ENCODE peak calls at places on chromosome 16, in eight cellular contexts. One of them, this sample, is unnamed.

GRCh38 chr16:14334366-14335105 is 263.4 kb downstream of the MRTFB start:
- DNase-seq in fibroblast of pulmonary artery: peak
- DNase-seq in esophagus muscularis mucosa: no peak
- DNase-seq in progenitor cell of endocrine pancreas: no peak
- DNase-seq in type B pancreatic cell: no peak
- DNase-seq in fibroblast of mammary gland: peak
- DNase-seq in RWPE1: no peak
- DNase-seq in neural crest cell: no peak
- DNase-seq in this sample: no peak

GRCh38 chr16:30557397-30557949 is 701 bp downstream of the ZNF764 start:
- DNase-seq in RWPE1: no peak
- DNase-seq in fibroblast of mammary gland: no peak
- DNase-seq in type B pancreatic cell: no peak
- DNase-seq in fibroblast of pulmonary artery: no peak
- DNase-seq in progenitor cell of endocrine pancreas: no peak
- DNase-seq in neural crest cell: no peak
- DNase-seq in esophagus muscularis mucosa: no peak
- DNase-seq in this sample: no peak

GRCh38 chr16:586047-586644 is 3.7 kb upstream of the RAB40C start:
- DNase-seq in esophagus muscularis mucosa: no peak
- DNase-seq in type B pancreatic cell: no peak
- DNase-seq in fibroblast of mammary gland: peak
- DNase-seq in fibroblast of pulmonary artery: no peak
- DNase-seq in RWPE1: no peak
- DNase-seq in neural crest cell: no peak
- DNase-seq in progenitor cell of endocrine pancreas: no peak
- DNase-seq in this sample: no peak

GRCh38 chr16:7405166-7405565 is 72.5 kb downstream of the RBFOX1 start:
- DNase-seq in type B pancreatic cell: no peak
- DNase-seq in RWPE1: no peak
- DNase-seq in neural crest cell: no peak
- DNase-seq in fibroblast of mammary gland: no peak
- DNase-seq in progenitor cell of endocrine pancreas: peak
- DNase-seq in esophagus muscularis mucosa: no peak
- DNase-seq in fibroblast of pulmonary artery: no peak
- DNase-seq in this sample: no peak

GRCh38 chr16:80804451-80805383 is at the start of gene CDYL2:
- DNase-seq in fibroblast of pulmonary artery: peak
- DNase-seq in RWPE1: peak
- DNase-seq in type B pancreatic cell: no peak
- DNase-seq in fibroblast of mammary gland: no peak
- DNase-seq in esophagus muscularis mucosa: no peak
- DNase-seq in neural crest cell: peak
- DNase-seq in progenitor cell of endocrine pancreas: peak
- DNase-seq in this sample: peak

GRCh38 chr16:17439580-17439979 is 31.2 kb downstream of the XYLT1 start:
- DNase-seq in neural crest cell: no peak
- DNase-seq in RWPE1: no peak
- DNase-seq in type B pancreatic cell: no peak
- DNase-seq in esophagus muscularis mucosa: no peak
- DNase-seq in fibroblast of pulmonary artery: no peak
- DNase-seq in fibroblast of mammary gland: no peak
- DNase-seq in progenitor cell of endocrine pancreas: no peak
- DNase-seq in this sample: no peak

GRCh38 chr16:87126403-87127025 is 190.7 kb downstream of the C16orf95 start:
- DNase-seq in neural crest cell: no peak
- DNase-seq in fibroblast of pulmonary artery: no peak
- DNase-seq in esophagus muscularis mucosa: no peak
- DNase-seq in type B pancreatic cell: no peak
- DNase-seq in RWPE1: peak
- DNase-seq in fibroblast of mammary gland: no peak
- DNase-seq in progenitor cell of endocrine pancreas: no peak
- DNase-seq in this sample: no peak

GRCh38 chr16:87235810-87236515 is 81.2 kb downstream of the C16orf95 start:
- DNase-seq in esophagus muscularis mucosa: no peak
- DNase-seq in neural crest cell: no peak
- DNase-seq in RWPE1: no peak
- DNase-seq in fibroblast of mammary gland: no peak
- DNase-seq in fibroblast of pulmonary artery: no peak
- DNase-seq in progenitor cell of endocrine pancreas: no peak
- DNase-seq in type B pancreatic cell: no peak
- DNase-seq in this sample: no peak

GRCh38 chr16:13902677-13903076 is 17.3 kb upstream of the ERCC4 start:
- DNase-seq in fibroblast of mammary gland: peak
- DNase-seq in type B pancreatic cell: no peak
- DNase-seq in fibroblast of pulmonary artery: peak
- DNase-seq in progenitor cell of endocrine pancreas: no peak
- DNase-seq in esophagus muscularis mucosa: no peak
- DNase-seq in RWPE1: no peak
- DNase-seq in neural crest cell: no peak
- DNase-seq in this sample: peak

GRCh38 chr16:19817122-19817521 is 67.5 kb downstream of the GPRC5B start:
- DNase-seq in progenitor cell of endocrine pancreas: no peak
- DNase-seq in fibroblast of mammary gland: no peak
- DNase-seq in esophagus muscularis mucosa: no peak
- DNase-seq in neural crest cell: no peak
- DNase-seq in type B pancreatic cell: peak
- DNase-seq in RWPE1: no peak
- DNase-seq in fibroblast of pulmonary artery: no peak
- DNase-seq in this sample: no peak

GRCh38 chr16:73735018-73735417 is 561.6 kb upstream of the PSMD7 start:
- DNase-seq in esophagus muscularis mucosa: no peak
- DNase-seq in RWPE1: peak
- DNase-seq in fibroblast of pulmonary artery: peak
- DNase-seq in neural crest cell: no peak
- DNase-seq in fibroblast of mammary gland: peak
- DNase-seq in type B pancreatic cell: no peak
- DNase-seq in progenitor cell of endocrine pancreas: no peak
- DNase-seq in this sample: peak

GRCh38 chr16:17397499-17397891 is 73.3 kb downstream of the XYLT1 start:
- DNase-seq in neural crest cell: no peak
- DNase-seq in RWPE1: no peak
- DNase-seq in type B pancreatic cell: no peak
- DNase-seq in fibroblast of mammary gland: peak
- DNase-seq in esophagus muscularis mucosa: no peak
- DNase-seq in fibroblast of pulmonary artery: peak
- DNase-seq in progenitor cell of endocrine pancreas: no peak
- DNase-seq in this sample: peak

GRCh38 chr16:70684146-70685060 is 1.4 kb downstream of the MTSS2 start:
- DNase-seq in RWPE1: no peak
- DNase-seq in type B pancreatic cell: no peak
- DNase-seq in esophagus muscularis mucosa: no peak
- DNase-seq in progenitor cell of endocrine pancreas: no peak
- DNase-seq in fibroblast of pulmonary artery: no peak
- DNase-seq in fibroblast of mammary gland: no peak
- DNase-seq in neural crest cell: no peak
- DNase-seq in this sample: no peak

GRCh38 chr16:52912565-52913173 is 140.0 kb downstream of the CHD9NB start:
- DNase-seq in fibroblast of pulmonary artery: peak
- DNase-seq in neural crest cell: peak
- DNase-seq in type B pancreatic cell: no peak
- DNase-seq in esophagus muscularis mucosa: no peak
- DNase-seq in fibroblast of mammary gland: peak
- DNase-seq in progenitor cell of endocrine pancreas: peak
- DNase-seq in RWPE1: peak
- DNase-seq in this sample: peak

GRCh38 chr16:84648595-84649510 is 542 bp downstream of the KLHL36 start:
- DNase-seq in RWPE1: peak
- DNase-seq in progenitor cell of endocrine pancreas: peak
- DNase-seq in fibroblast of mammary gland: no peak
- DNase-seq in fibroblast of pulmonary artery: no peak
- DNase-seq in type B pancreatic cell: no peak
- DNase-seq in neural crest cell: peak
- DNase-seq in esophagus muscularis mucosa: no peak
- DNase-seq in this sample: peak

GRCh38 chr16:49856741-49857330 is 924 bp upstream of the ZNF423 start:
- DNase-seq in fibroblast of mammary gland: peak
- DNase-seq in neural crest cell: peak
- DNase-seq in RWPE1: peak
- DNase-seq in type B pancreatic cell: peak
- DNase-seq in progenitor cell of endocrine pancreas: peak
- DNase-seq in esophagus muscularis mucosa: no peak
- DNase-seq in fibroblast of pulmonary artery: peak
- DNase-seq in this sample: peak

GRCh38 chr16:49645263-49645662 is 210.6 kb downstream of the ZNF423 start:
- DNase-seq in fibroblast of mammary gland: no peak
- DNase-seq in RWPE1: no peak
- DNase-seq in fibroblast of pulmonary artery: no peak
- DNase-seq in type B pancreatic cell: no peak
- DNase-seq in progenitor cell of endocrine pancreas: no peak
- DNase-seq in neural crest cell: no peak
- DNase-seq in esophagus muscularis mucosa: no peak
- DNase-seq in this sample: no peak

GRCh38 chr16:65481956-65482355 is 360.1 kb upstream of the CDH11 start:
- DNase-seq in RWPE1: peak
- DNase-seq in type B pancreatic cell: no peak
- DNase-seq in esophagus muscularis mucosa: peak
- DNase-seq in progenitor cell of endocrine pancreas: no peak
- DNase-seq in neural crest cell: no peak
- DNase-seq in fibroblast of pulmonary artery: no peak
- DNase-seq in fibroblast of mammary gland: no peak
- DNase-seq in this sample: peak

DNA sequence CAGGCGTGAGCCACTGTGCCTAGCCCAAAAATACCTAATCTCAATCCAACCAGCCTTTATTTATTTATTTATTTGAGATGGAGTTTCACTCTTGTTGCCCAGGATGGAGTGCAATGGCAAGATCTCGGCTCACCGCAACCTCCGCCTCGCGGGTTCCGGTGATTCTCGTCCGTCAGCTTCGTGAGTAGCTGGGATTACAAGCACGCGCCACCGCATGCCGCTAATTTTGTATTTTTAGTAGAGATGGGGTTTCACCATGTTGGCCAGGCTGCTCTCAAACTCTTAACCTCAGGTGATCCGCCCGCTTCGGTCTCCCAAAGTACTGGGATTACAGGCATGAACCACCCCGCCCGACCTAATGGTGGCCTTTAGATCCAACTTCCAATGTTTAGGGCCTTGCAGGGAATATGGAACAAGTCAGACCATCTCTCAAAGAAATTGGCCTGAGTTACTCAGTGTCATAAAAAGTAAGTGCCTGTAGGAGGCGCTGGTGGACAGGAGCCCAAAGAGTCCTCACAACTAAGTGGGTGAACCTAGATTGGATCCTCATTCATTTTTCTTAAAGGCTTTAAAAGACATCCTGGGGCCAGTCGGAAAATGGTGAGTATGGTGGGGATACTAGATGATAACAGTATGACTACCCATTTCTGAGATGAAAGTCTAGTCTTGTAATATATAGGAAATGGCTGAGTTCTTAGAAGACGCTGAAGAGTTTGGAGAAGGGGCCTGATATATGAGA is 4.6 kb downstream of the ZSCAN10 start:
- DNase-seq in fibroblast of pulmonary artery: peak
- DNase-seq in progenitor cell of endocrine pancreas: no peak
- DNase-seq in neural crest cell: no peak
- DNase-seq in esophagus muscularis mucosa: no peak
- DNase-seq in RWPE1: no peak
- DNase-seq in type B pancreatic cell: no peak
- DNase-seq in fibroblast of mammary gland: peak
- DNase-seq in this sample: peak
- TF ChIP-seq CTCF in fibroblast of pulmonary artery: peak
- TF ChIP-seq CTCF in progenitor cell of endocrine pancreas: peak
- TF ChIP-seq CTCF in neural crest cell: peak
- TF ChIP-seq CTCF in esophagus muscularis mucosa: peak
- TF ChIP-seq CTCF in RWPE1: peak
- TF ChIP-seq CTCF in type B pancreatic cell: peak
- TF ChIP-seq CTCF in fibroblast of mammary gland: peak
- TF ChIP-seq CTCF in this sample: peak

GRCh38 chr16:58462499-58462996 is 37.4 kb upstream of the NDRG4 start:
- DNase-seq in RWPE1: no peak
- DNase-seq in fibroblast of mammary gland: no peak
- DNase-seq in progenitor cell of endocrine pancreas: no peak
- DNase-seq in type B pancreatic cell: no peak
- DNase-seq in esophagus muscularis mucosa: no peak
- DNase-seq in fibroblast of pulmonary artery: no peak
- DNase-seq in neural crest cell: no peak
- DNase-seq in this sample: no peak
- TF ChIP-seq CTCF in RWPE1: no peak
- TF ChIP-seq CTCF in fibroblast of mammary gland: no peak
- TF ChIP-seq CTCF in progenitor cell of endocrine pancreas: no peak
- TF ChIP-seq CTCF in type B pancreatic cell: no peak
- TF ChIP-seq CTCF in esophagus muscularis mucosa: no peak
- TF ChIP-seq CTCF in fibroblast of pulmonary artery: no peak
- TF ChIP-seq CTCF in neural crest cell: no peak
- TF ChIP-seq CTCF in this sample: no peak

DNA sequence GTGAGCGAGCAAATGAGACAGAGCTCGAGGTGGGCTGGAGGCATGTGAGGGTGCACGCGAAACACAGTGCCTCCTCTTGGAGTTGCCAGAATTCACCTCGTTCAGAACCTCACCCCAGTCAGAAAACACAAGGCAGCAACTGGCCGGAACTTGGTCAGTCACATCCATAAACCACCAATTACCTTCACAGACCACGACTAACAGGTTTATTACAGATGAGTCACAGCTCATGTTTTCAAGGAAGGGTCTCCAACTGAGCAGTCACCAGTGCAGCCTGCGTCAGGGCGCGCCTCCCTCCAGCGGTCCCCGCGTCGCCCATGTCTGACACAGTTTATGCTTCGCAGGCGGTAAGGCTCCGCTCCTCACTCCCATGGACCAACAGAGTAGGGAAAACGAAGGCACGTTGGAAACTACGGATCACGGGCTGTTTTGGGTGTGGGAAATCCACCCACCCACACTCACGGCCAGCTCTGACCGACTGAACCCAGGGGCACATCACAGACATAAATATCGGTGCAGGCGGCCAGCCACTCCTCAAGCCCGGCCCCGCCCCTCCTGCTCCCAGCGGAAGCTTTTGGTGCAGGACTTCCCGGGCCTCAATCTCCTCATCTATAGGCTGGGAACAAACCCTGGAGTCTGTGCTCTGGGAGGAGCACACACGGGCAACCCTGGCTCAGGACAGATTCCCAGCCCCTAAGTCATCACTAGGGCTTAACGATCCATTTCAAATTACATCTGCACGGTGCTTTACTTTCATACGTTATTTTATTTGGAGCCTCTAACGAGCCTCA is 126.2 kb downstream of the ZNF778 start:
- DNase-seq in progenitor cell of endocrine pancreas: no peak
- DNase-seq in fibroblast of mammary gland: peak
- DNase-seq in type B pancreatic cell: no peak
- DNase-seq in esophagus muscularis mucosa: no peak
- DNase-seq in neural crest cell: no peak
- DNase-seq in RWPE1: no peak
- DNase-seq in fibroblast of pulmonary artery: no peak
- DNase-seq in this sample: no peak
- TF ChIP-seq CTCF in progenitor cell of endocrine pancreas: no peak
- TF ChIP-seq CTCF in fibroblast of mammary gland: no peak
- TF ChIP-seq CTCF in type B pancreatic cell: no peak
- TF ChIP-seq CTCF in esophagus muscularis mucosa: no peak
- TF ChIP-seq CTCF in neural crest cell: no peak
- TF ChIP-seq CTCF in RWPE1: no peak
- TF ChIP-seq CTCF in fibroblast of pulmonary artery: no peak
- TF ChIP-seq CTCF in this sample: no peak

GRCh38 chr16:69108069-69108904 is 2.8 kb downstream of the HAS3 start:
- DNase-seq in fibroblast of mammary gland: no peak
- DNase-seq in type B pancreatic cell: no peak
- DNase-seq in fibroblast of pulmonary artery: no peak
- DNase-seq in neural crest cell: no peak
- DNase-seq in esophagus muscularis mucosa: no peak
- DNase-seq in RWPE1: no peak
- DNase-seq in progenitor cell of endocrine pancreas: no peak
- DNase-seq in this sample: no peak
- TF ChIP-seq CTCF in fibroblast of mammary gland: no peak
- TF ChIP-seq CTCF in type B pancreatic cell: no peak
- TF ChIP-seq CTCF in fibroblast of pulmonary artery: no peak
- TF ChIP-seq CTCF in neural crest cell: no peak
- TF ChIP-seq CTCF in esophagus muscularis mucosa: no peak
- TF ChIP-seq CTCF in RWPE1: no peak
- TF ChIP-seq CTCF in progenitor cell of endocrine pancreas: no peak
- TF ChIP-seq CTCF in this sample: no peak